ENCODE peak calls at places on chromosomes 16 and 17, in eight cellular contexts. One of them, this sample, is unnamed.

GRCh38 chr16:10824111-10824893 is 5.7 kb upstream of the TVP23A start:
- DNase-seq in vagina: no peak
- DNase-seq in Peyer's patch: no peak
- DNase-seq in RWPE1: no peak
- DNase-seq in choroid plexus epithelial cell: no peak
- DNase-seq in lung: peak; percentile 75
- DNase-seq in AG04449: no peak
- DNase-seq in CD8-positive, alpha-beta T cell: no peak
- DNase-seq in this sample: no peak

GRCh38 chr16:60788631-60789030 is 1247.6 kb downstream of the CDH8 start:
- DNase-seq in choroid plexus epithelial cell: no peak
- DNase-seq in Peyer's patch: no peak
- DNase-seq in AG04449: no peak
- DNase-seq in vagina: no peak
- DNase-seq in lung: no peak
- DNase-seq in CD8-positive, alpha-beta T cell: no peak
- DNase-seq in RWPE1: no peak
- DNase-seq in this sample: no peak

GRCh38 chr17:43416998-43417891 is 18.5 kb downstream of the ARL4D start:
- DNase-seq in AG04449: no peak
- DNase-seq in lung: peak; percentile 46
- DNase-seq in Peyer's patch: no peak
- DNase-seq in CD8-positive, alpha-beta T cell: no peak
- DNase-seq in choroid plexus epithelial cell: peak; percentile 33
- DNase-seq in RWPE1: peak; percentile 64
- DNase-seq in vagina: no peak
- DNase-seq in this sample: no peak

GRCh38 chr16:74568961-74569631 is 37.8 kb downstream of the GLG1 start:
- DNase-seq in RWPE1: peak; percentile 30
- DNase-seq in choroid plexus epithelial cell: peak; percentile 41
- DNase-seq in Peyer's patch: no peak
- DNase-seq in CD8-positive, alpha-beta T cell: no peak
- DNase-seq in vagina: no peak
- DNase-seq in lung: no peak
- DNase-seq in AG04449: peak; percentile 44
- DNase-seq in this sample: no peak

GRCh38 chr17:1153795-1154546 is 25.8 kb downstream of the ABR start:
- DNase-seq in vagina: no peak
- DNase-seq in AG04449: no peak
- DNase-seq in choroid plexus epithelial cell: peak; percentile 79
- DNase-seq in lung: peak; percentile 36
- DNase-seq in RWPE1: peak; percentile 71
- DNase-seq in Peyer's patch: no peak
- DNase-seq in CD8-positive, alpha-beta T cell: no peak
- DNase-seq in this sample: peak; percentile 81

GRCh38 chr17:49991409-49991808 is 3.6 kb downstream of the DLX3 start:
- DNase-seq in CD8-positive, alpha-beta T cell: no peak
- DNase-seq in lung: no peak
- DNase-seq in AG04449: no peak
- DNase-seq in Peyer's patch: no peak
- DNase-seq in RWPE1: no peak
- DNase-seq in vagina: no peak
- DNase-seq in choroid plexus epithelial cell: no peak
- DNase-seq in this sample: no peak

GRCh38 chr17:31469959-31470358 is 78.5 kb downstream of the RAB11FIP4 start:
- DNase-seq in lung: no peak
- DNase-seq in CD8-positive, alpha-beta T cell: no peak
- DNase-seq in choroid plexus epithelial cell: no peak
- DNase-seq in AG04449: no peak
- DNase-seq in vagina: no peak
- DNase-seq in Peyer's patch: no peak
- DNase-seq in RWPE1: no peak
- DNase-seq in this sample: no peak

GRCh38 chr16:4495766-4496165 is 19.6 kb downstream of the HMOX2 start:
- DNase-seq in choroid plexus epithelial cell: no peak
- DNase-seq in lung: no peak
- DNase-seq in CD8-positive, alpha-beta T cell: no peak
- DNase-seq in RWPE1: peak; percentile 80
- DNase-seq in Peyer's patch: no peak
- DNase-seq in vagina: no peak
- DNase-seq in AG04449: no peak
- DNase-seq in this sample: no peak

GRCh38 chr16:89094252-89094901 is 725 bp downstream of the ACSF3 start:
- DNase-seq in AG04449: no peak
- DNase-seq in CD8-positive, alpha-beta T cell: no peak
- DNase-seq in lung: no peak
- DNase-seq in vagina: no peak
- DNase-seq in choroid plexus epithelial cell: peak; percentile 15
- DNase-seq in Peyer's patch: peak; percentile 31
- DNase-seq in RWPE1: peak; percentile 54
- DNase-seq in this sample: no peak

GRCh38 chr16:14196539-14196938 is 125.4 kb downstream of the MRTFB start:
- DNase-seq in vagina: no peak
- DNase-seq in AG04449: no peak
- DNase-seq in lung: no peak
- DNase-seq in CD8-positive, alpha-beta T cell: no peak
- DNase-seq in choroid plexus epithelial cell: peak; percentile 38
- DNase-seq in Peyer's patch: no peak
- DNase-seq in RWPE1: no peak
- DNase-seq in this sample: no peak

GRCh38 chr17:81453049-81453448 is 57.8 kb downstream of the BAHCC1 start:
- DNase-seq in choroid plexus epithelial cell: no peak
- DNase-seq in AG04449: no peak
- DNase-seq in Peyer's patch: no peak
- DNase-seq in lung: no peak
- DNase-seq in CD8-positive, alpha-beta T cell: no peak
- DNase-seq in RWPE1: no peak
- DNase-seq in vagina: no peak
- DNase-seq in this sample: no peak

GRCh38 chr17:68460715-68461114 is 3.4 kb upstream of the WIPI1 start:
- DNase-seq in Peyer's patch: peak; percentile 32
- DNase-seq in lung: no peak
- DNase-seq in AG04449: no peak
- DNase-seq in CD8-positive, alpha-beta T cell: no peak
- DNase-seq in RWPE1: no peak
- DNase-seq in vagina: no peak
- DNase-seq in choroid plexus epithelial cell: no peak
- DNase-seq in this sample: no peak

GRCh38 chr16:58198739-58199411 is 969 bp upstream of the CSNK2A2 start:
- DNase-seq in RWPE1: no peak
- DNase-seq in CD8-positive, alpha-beta T cell: no peak
- DNase-seq in vagina: no peak
- DNase-seq in choroid plexus epithelial cell: no peak
- DNase-seq in lung: no peak
- DNase-seq in Peyer's patch: no peak
- DNase-seq in AG04449: no peak
- DNase-seq in this sample: no peak

DNA sequence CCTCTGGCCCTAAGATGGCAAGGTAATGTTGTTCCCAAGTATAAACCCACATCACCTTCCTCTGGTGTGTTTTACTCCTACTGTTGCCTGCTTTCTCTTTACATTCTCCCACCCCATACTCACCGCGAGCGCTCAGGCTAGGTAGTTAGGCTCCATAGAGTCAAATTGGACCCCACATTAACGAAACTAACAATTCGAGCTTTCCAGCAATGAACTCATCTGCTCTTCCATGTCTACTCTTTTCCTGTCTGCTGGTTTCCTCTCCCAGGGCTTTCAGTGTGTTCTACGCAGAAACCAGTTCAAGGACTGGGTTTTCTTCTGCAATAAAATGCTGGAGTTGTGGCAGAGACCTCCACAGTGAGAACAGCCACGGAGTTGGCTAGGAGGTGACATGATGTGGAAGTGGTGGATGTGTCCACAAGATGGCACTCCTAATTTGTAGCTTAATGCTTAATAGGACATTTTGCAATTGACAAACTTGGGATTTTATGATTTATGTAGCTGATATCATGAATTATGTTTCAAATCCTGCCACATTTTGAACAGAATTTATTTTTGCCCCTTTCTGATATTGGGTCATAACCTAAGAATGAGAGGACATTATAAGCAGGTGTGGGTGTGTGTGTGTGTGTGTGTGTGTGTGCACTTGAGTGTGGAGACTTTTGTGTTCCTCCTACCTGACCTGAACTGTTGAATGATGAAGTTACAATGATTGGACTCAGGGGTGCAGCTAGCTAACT is 2.2 kb upstream of the UQCRC2 start:
- DNase-seq in vagina: no peak
- DNase-seq in CD8-positive, alpha-beta T cell: no peak
- DNase-seq in Peyer's patch: no peak
- DNase-seq in AG04449: no peak
- DNase-seq in RWPE1: peak; percentile 26
- DNase-seq in lung: no peak
- DNase-seq in choroid plexus epithelial cell: peak; percentile 59
- DNase-seq in this sample: peak; percentile 19
- TF ChIP-seq CTCF in vagina: peak; percentile 23
- TF ChIP-seq CTCF in CD8-positive, alpha-beta T cell: peak; percentile 21
- TF ChIP-seq CTCF in Peyer's patch: peak; percentile 39
- TF ChIP-seq CTCF in AG04449: peak; percentile 45
- TF ChIP-seq CTCF in RWPE1: peak; percentile 58
- TF ChIP-seq CTCF in lung: no peak
- TF ChIP-seq CTCF in choroid plexus epithelial cell: peak; percentile 62
- TF ChIP-seq CTCF in this sample: no peak

DNA sequence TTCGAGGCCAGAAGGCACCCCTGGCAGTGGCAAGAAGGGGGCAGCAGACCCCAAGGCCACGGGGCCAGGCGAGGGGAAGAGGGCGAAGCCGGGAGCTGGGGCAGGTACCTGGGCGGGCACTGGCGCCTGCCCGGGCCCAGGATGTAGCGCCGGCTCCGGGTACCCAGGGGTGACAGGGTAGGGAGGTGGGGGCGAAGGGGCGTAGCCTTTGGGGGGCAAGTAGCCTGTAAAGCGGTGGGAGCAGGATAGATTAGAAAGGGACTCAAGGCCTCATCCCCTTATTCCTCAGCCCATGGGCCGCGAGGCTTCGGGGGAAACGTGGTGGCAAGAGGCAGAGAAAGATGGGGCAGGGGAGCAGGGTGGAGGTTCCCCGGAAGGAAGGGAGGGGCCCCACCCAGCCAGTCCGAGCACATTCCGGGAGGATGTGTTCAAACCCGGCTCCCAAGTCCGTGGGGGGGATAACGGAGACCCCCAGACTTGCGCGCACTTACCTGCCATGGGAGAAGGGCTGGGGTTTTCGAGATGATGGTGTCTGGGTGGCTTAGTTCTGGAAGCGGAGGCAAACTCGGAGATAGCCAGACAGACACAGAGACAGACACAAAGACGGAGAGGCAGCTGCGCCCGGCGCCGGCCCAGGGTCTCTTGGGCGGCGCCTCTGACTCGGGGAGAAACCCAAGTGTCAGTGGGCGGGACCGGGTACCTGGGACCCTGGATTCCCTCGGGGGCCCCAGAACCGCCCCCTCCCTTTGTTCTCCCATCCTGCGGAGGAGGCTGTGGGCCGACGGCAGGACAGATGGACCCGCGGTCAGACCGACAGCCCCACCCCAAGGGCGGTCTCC is 493 bp downstream of the PLSCR3 start:
- DNase-seq in RWPE1: peak; percentile 57
- DNase-seq in lung: no peak
- DNase-seq in choroid plexus epithelial cell: peak; percentile 25
- DNase-seq in AG04449: no peak
- DNase-seq in vagina: no peak
- DNase-seq in Peyer's patch: peak; percentile 64
- DNase-seq in CD8-positive, alpha-beta T cell: peak; percentile 44
- DNase-seq in this sample: peak; percentile 42
- TF ChIP-seq CTCF in RWPE1: no peak
- TF ChIP-seq CTCF in lung: no peak
- TF ChIP-seq CTCF in choroid plexus epithelial cell: peak; percentile 15
- TF ChIP-seq CTCF in AG04449: peak; percentile 15
- TF ChIP-seq CTCF in vagina: no peak
- TF ChIP-seq CTCF in Peyer's patch: no peak
- TF ChIP-seq CTCF in CD8-positive, alpha-beta T cell: no peak
- TF ChIP-seq CTCF in this sample: peak; percentile 21

GRCh38 chr17:82918508-82918907 is 78.7 kb upstream of the ZNF750 start:
- DNase-seq in choroid plexus epithelial cell: no peak
- DNase-seq in CD8-positive, alpha-beta T cell: no peak
- DNase-seq in vagina: no peak
- DNase-seq in RWPE1: no peak
- DNase-seq in AG04449: no peak
- DNase-seq in lung: no peak
- DNase-seq in Peyer's patch: no peak
- DNase-seq in this sample: no peak

GRCh38 chr17:82915010-82915696 is 75.3 kb upstream of the ZNF750 start:
- DNase-seq in AG04449: no peak
- DNase-seq in RWPE1: no peak
- DNase-seq in vagina: no peak
- DNase-seq in lung: no peak
- DNase-seq in CD8-positive, alpha-beta T cell: no peak
- DNase-seq in Peyer's patch: peak; percentile 21
- DNase-seq in choroid plexus epithelial cell: no peak
- DNase-seq in this sample: no peak

GRCh38 chr17:82920150-82920549 is 80.3 kb upstream of the ZNF750 start:
- DNase-seq in vagina: no peak
- DNase-seq in AG04449: no peak
- DNase-seq in RWPE1: no peak
- DNase-seq in choroid plexus epithelial cell: no peak
- DNase-seq in CD8-positive, alpha-beta T cell: no peak
- DNase-seq in lung: no peak
- DNase-seq in Peyer's patch: no peak
- DNase-seq in this sample: no peak

GRCh38 chr17:82915697-82916027 is 75.8 kb upstream of the ZNF750 start:
- DNase-seq in lung: no peak
- DNase-seq in Peyer's patch: peak; percentile 52
- DNase-seq in choroid plexus epithelial cell: no peak
- DNase-seq in AG04449: no peak
- DNase-seq in vagina: no peak
- DNase-seq in RWPE1: no peak
- DNase-seq in CD8-positive, alpha-beta T cell: no peak
- DNase-seq in this sample: no peak

DNA sequence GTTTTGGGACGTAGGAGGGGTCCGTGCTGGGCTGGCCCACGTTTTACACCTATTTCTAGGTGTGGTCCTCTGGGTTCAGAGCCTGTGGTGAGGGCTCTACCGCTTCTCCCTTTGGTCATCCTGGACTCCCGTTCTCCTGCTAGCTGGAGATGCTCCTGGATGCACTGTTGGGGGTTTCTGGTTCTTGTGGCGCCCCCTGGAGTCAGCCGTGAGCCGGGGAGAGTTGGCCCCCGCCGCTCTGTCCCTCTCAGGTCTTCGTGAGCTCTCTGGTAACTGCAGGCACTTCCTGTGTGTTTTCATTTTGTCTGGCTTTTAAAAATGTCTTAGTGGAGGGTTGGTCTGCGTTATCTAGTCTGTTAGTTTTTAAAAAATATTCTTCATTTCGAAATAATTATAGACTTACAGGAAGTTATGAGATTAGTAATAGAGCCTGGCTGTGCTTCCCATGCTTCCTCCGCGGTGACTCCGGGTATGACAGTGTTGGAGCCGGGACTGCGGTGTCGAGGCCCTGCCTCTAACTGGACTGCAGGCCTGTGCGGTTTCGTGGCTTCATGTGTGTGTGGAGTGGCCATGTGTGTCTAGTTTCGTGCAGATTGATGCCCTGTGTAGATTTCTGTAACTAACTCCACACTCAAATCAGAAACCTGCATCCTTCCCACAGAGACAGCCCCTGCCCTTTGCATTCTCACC is 78.0 kb upstream of the ZNF750 start:
- DNase-seq in Peyer's patch: no peak
- DNase-seq in lung: no peak
- DNase-seq in choroid plexus epithelial cell: peak; percentile 59
- DNase-seq in vagina: no peak
- DNase-seq in RWPE1: no peak
- DNase-seq in AG04449: no peak
- DNase-seq in CD8-positive, alpha-beta T cell: no peak
- DNase-seq in this sample: no peak
- TF ChIP-seq CTCF in Peyer's patch: peak; percentile 6
- TF ChIP-seq CTCF in lung: no peak
- TF ChIP-seq CTCF in choroid plexus epithelial cell: peak; percentile 76
- TF ChIP-seq CTCF in vagina: peak; percentile 20
- TF ChIP-seq CTCF in RWPE1: peak; percentile 24
- TF ChIP-seq CTCF in AG04449: peak; percentile 62
- TF ChIP-seq CTCF in CD8-positive, alpha-beta T cell: peak; percentile 21
- TF ChIP-seq CTCF in this sample: no peak

GRCh38 chr16:86809458-86809955 is 231.2 kb downstream of the FOXL1 start:
- DNase-seq in CD8-positive, alpha-beta T cell: no peak
- DNase-seq in choroid plexus epithelial cell: peak; percentile 47
- DNase-seq in AG04449: peak; percentile 90
- DNase-seq in RWPE1: peak; percentile 80
- DNase-seq in vagina: no peak
- DNase-seq in lung: no peak
- DNase-seq in Peyer's patch: no peak
- DNase-seq in this sample: no peak
- TF ChIP-seq CTCF in CD8-positive, alpha-beta T cell: no peak
- TF ChIP-seq CTCF in choroid plexus epithelial cell: no peak
- TF ChIP-seq CTCF in AG04449: peak; percentile 25
- TF ChIP-seq CTCF in RWPE1: no peak
- TF ChIP-seq CTCF in vagina: no peak
- TF ChIP-seq CTCF in lung: no peak
- TF ChIP-seq CTCF in Peyer's patch: no peak
- TF ChIP-seq CTCF in this sample: no peak